ENCODE peak calls at places on chromosomes 11 and 22, in four cellular contexts. U is breast epithelium, A is kidney, J is stomach. S is an unnamed sample. For H3K4me1, the result is how much of the 10 kb centered on the place peaks cover.

GRCh38 chr11:56271092-56271491 is 2.9 kb upstream of the OR5T1 start:
- DNase-seq in A (no peak), J (no peak), U (no peak), S (no peak)

GRCh38 chr11:47426062-47426956 is at the start of gene PSMC3:
- DNase-seq in J (peak), A (peak), U (peak), S (peak)

GRCh38 chr22:39546889-39547586 is 14.5 kb upstream of the RPS19BP1 start:
- DNase-seq in J (no peak), A (no peak), U (no peak), S (no peak)

GRCh38 chr11:790721-791564 is 1.1 kb upstream of the CEND1 start:
- DNase-seq in J (no peak), A (no peak), U (no peak), S (no peak)

GRCh38 chr11:10392680-10393079 is 62.4 kb upstream of the AMPD3 start:
- DNase-seq in A (no peak), J (no peak), U (no peak), S (no peak)

GRCh38 chr22:25403752-25404471 is 160.6 kb upstream of the GRK3 start:
- DNase-seq in U (no peak), A (peak), J (no peak), S (no peak)

GRCh38 chr22:40204331-40205116 is 26.8 kb downstream of the TNRC6B start:
- DNase-seq in A (no peak), U (no peak), J (no peak), S (no peak)

GRCh38 chr22:45051419-45051818 is 41.6 kb upstream of the PHF21B start:
- DNase-seq in A (peak), U (no peak), J (no peak), S (no peak)

GRCh38 chr11:58923300-58923788 is 15.9 kb upstream of the GLYATL1 start:
- DNase-seq in A (no peak), U (no peak), J (no peak), S (no peak)

GRCh38 chr11:116955949-116956348 is 118.5 kb upstream of the APOA1 start:
- DNase-seq in A (no peak), J (no peak), U (no peak), S (no peak)

GRCh38 chr11:85886089-85887056 is 31.2 kb downstream of the CCDC83 start:
- DNase-seq in A (no peak), U (no peak), J (no peak), S (no peak)

GRCh38 chr11:26573896-26574295 is 1.8 kb upstream of the MUC15 start:
- DNase-seq in J (no peak), U (no peak), A (no peak), S (no peak)

GRCh38 chr11:128467610-128468041 is 119.7 kb downstream of the ETS1 start:
- DNase-seq in J (no peak), U (peak), A (peak), S (peak)

GRCh38 chr11:36684840-36685800 is 87.1 kb upstream of the RAG2 start:
- DNase-seq in U (no peak), A (no peak), J (no peak), S (no peak)

GRCh38 chr11:57425565-57426438 is 1.1 kb downstream of the SLC43A3 start:
- DNase-seq in A (no peak), J (peak), U (peak), S (no peak)
- H3K4me1 ChIP-seq in A (under half), J (half or more), U (under half), S (under half)

DNA sequence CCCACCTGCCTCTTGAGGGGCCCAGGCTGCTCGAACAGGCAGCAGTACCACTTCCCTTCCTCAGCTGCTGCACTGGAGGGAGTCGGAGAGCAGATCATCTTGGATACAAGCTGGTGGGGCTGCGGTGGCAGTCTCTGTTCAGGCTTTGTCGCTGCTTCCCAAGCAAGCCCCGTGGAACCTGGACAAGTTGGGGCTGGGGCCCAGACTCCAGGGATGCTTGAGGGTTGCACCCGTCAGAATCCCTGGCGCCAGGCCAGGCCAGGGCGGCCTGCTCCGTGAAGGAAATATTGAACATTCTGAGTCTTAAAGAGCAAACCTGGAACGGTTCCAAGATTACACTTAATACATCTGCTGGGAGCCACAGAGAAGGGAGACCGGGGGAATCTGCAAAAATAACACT is 310.1 kb upstream of the SORL1-AS1 start:
- DNase-seq in U (no peak), A (peak), J (no peak), S (no peak)
- TF ChIP-seq CTCF in U (no peak), A (no peak), J (no peak), S (no peak)

GRCh38 chr11:96314326-96315050 is 28.5 kb downstream of the MAML2 start:
- DNase-seq in J (no peak), U (peak), A (no peak), S (no peak)
- H3K4me1 ChIP-seq in J (under half), U (half or more), A (under half), S (under half)

DNA sequence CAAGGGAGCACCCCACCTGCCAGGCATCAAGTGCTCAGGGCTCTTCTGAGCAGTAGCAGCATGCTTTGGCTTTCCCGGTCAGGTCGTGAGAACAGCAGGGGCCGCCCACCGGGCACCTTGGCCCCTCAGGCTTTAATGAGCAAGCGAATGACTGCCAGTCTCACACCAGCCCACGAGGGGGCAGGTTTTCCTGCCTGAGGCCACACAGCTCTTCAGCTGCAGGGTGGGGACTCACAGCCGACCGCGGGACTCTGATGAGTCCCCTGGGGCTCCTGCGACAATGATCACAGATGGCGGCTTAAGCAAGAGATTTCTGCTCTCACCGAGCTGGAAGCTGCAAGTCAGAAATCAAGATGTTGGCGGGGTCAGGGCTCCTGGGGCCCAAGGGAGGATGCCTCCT is 14.3 kb upstream of the FGF19 start:
- DNase-seq in J (no peak), U (no peak), A (no peak), S (no peak)
- TF ChIP-seq CTCF in J (no peak), U (no peak), A (no peak), S (no peak)

DNA sequence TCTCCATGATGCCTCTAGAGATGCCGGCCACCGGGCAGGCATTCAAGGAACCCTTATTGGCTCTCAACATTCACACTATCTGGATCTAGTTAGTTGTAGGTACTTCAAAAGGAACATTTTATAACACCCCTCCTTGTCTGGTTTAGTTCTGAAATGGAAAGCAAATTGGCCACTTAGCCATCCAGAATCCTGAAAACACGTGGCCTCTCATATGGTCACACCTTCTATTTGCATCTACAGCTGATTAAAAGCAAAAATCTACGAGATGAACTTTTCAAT is 29.2 kb downstream of the ABTB2 start:
- DNase-seq in U (no peak), J (no peak), A (no peak), S (no peak)
- H3K4me1 ChIP-seq in U (under half), J (under half), A (under half), S (half or more)

GRCh38 chr22:36921309-36922096 is 8.1 kb downstream of the CSF2RB start:
- DNase-seq in A (peak), J (peak), U (no peak), S (no peak)

GRCh38 chr22:36922752-36923457 is 9.5 kb downstream of the CSF2RB start:
- DNase-seq in A (peak), J (no peak), U (no peak), S (no peak)

GRCh38 chr22:36922097-36922608 is 8.7 kb downstream of the CSF2RB start:
- DNase-seq in A (peak), J (no peak), U (peak), S (no peak)

GRCh38 chr22:36916034-36916433 is 2.6 kb downstream of the CSF2RB start:
- DNase-seq in J (no peak), A (no peak), U (no peak), S (no peak)

GRCh38 chr22:36918730-36919129 is 5.3 kb downstream of the CSF2RB start:
- DNase-seq in J (no peak), A (no peak), U (no peak), S (no peak)
- TF ChIP-seq CTCF in J (no peak), A (no peak), U (no peak), S (no peak)

S was measured in thoracic aorta.